ENCODE peak calls at places on chromosomes 7 and 10, in five cellular contexts. L, N, T, C and X are unnamed samples.

GRCh38 chr7:2487586-2488271 is 11.5 kb upstream of the GRIFIN start:
- DNase-seq in L (no peak), N (no peak), T (no peak), C (no peak), X (no peak)

GRCh38 chr10:93816123-93816747 is 58.5 kb downstream of the LGI1 start:
- DNase-seq in L (peak; percentile 72), N (peak; percentile 51), T (peak; percentile 46), C (peak; percentile 53), X (no peak)

GRCh38 chr7:103915958-103916357 is 73.5 kb downstream of the RELN start:
- DNase-seq in L (no peak), N (peak; percentile 61), T (no peak), C (peak; percentile 35), X (no peak)

GRCh38 chr10:72171175-72171630 is 44.6 kb upstream of the ANAPC16 start:
- DNase-seq in L (peak; percentile 81), N (peak; percentile 97), T (peak; percentile 72), C (peak; percentile 90), X (no peak)

GRCh38 chr7:19663816-19664531 is 44.9 kb downstream of the POLR1F start:
- DNase-seq in L (no peak), N (no peak), T (no peak), C (no peak), X (no peak)

GRCh38 chr7:30815016-30815854 is 44.0 kb downstream of the MINDY4 start:
- DNase-seq in L (peak; percentile 72), N (no peak), T (peak; percentile 72), C (peak; percentile 84), X (no peak)

GRCh38 chr10:130763491-130763890 is 548.0 kb downstream of the TCERG1L start:
- DNase-seq in L (no peak), N (no peak), T (no peak), C (no peak), X (peak; percentile 36)

GRCh38 chr10:124264271-124264670 is 154.5 kb downstream of the OAT start:
- DNase-seq in L (no peak), N (no peak), T (peak; percentile 24), C (no peak), X (no peak)

GRCh38 chr10:86747796-86748581 is 8.4 kb upstream of the BMPR1A start:
- DNase-seq in L (no peak), N (no peak), T (no peak), C (no peak), X (no peak)

GRCh38 chr10:20207700-20208099 is 391.5 kb downstream of the PLXDC2 start:
- DNase-seq in L (no peak), N (no peak), T (no peak), C (peak; percentile 8), X (no peak)

GRCh38 chr10:15253951-15254807 is 85.7 kb upstream of the NMT2 start:
- DNase-seq in L (no peak), N (no peak), T (no peak), C (no peak), X (no peak)

GRCh38 chr10:102826148-102826796 is 10.9 kb downstream of the CYP17A1 start:
- DNase-seq in L (no peak), N (no peak), T (no peak), C (no peak), X (no peak)

GRCh38 chr7:2796358-2797352 is 47.5 kb downstream of the GNA12 start:
- DNase-seq in L (peak; percentile 95), N (no peak), T (no peak), C (peak; percentile 87), X (no peak)

GRCh38 chr7:29622335-29623265 is 59.0 kb downstream of the PRR15 start:
- DNase-seq in L (peak; percentile 83), N (peak; percentile 61), T (no peak), C (peak; percentile 66), X (no peak)

GRCh38 chr10:98404571-98405396 is 10.2 kb downstream of the PYROXD2 start:
- DNase-seq in L (no peak), N (no peak), T (no peak), C (peak; percentile 38), X (no peak)

GRCh38 chr10:128210215-128211063 is 84.2 kb upstream of the MKI67 start:
- DNase-seq in L (peak; percentile 57), N (peak; percentile 44), T (peak; percentile 74), C (peak; percentile 19), X (peak; percentile 76)

GRCh38 chr10:109914966-109915365 is 8.3 kb downstream of the XPNPEP1 start:
- DNase-seq in L (peak; percentile 86), N (peak; percentile 72), T (no peak), C (peak; percentile 95), X (peak; percentile 69)

GRCh38 chr10:74593470-74593869 is 232.9 kb upstream of the KAT6B start:
- DNase-seq in L (peak; percentile 67), N (no peak), T (no peak), C (peak; percentile 70), X (no peak)

GRCh38 chr7:122584852-122585251 is 114.1 kb downstream of the RNF133 start:
- DNase-seq in L (no peak), N (no peak), T (no peak), C (no peak), X (no peak)

GRCh38 chr7:73612598-73613269 is 11.6 kb downstream of the MLXIPL start:
- DNase-seq in L (peak; percentile 48), N (peak; percentile 99), T (no peak), C (peak; percentile 58), X (no peak)

GRCh38 chr10:43211431-43212042 is 55.3 kb downstream of the RASGEF1A start:
- DNase-seq in L (no peak), N (no peak), T (peak; percentile 26), C (no peak), X (peak; percentile 40)